ENCODE peak calls at places on chromosome 22, in five cellular contexts. V is H1, J is mesenchymal stem cell, I is H9, U is neuronal stem cell. P is an unnamed sample.

GRCh38 chr22:31625661-31626426 is 36.2 kb downstream of the PISD start:
- DNase-seq in V (no peak), J (no peak), I (peak), U (peak), P (no peak)

GRCh38 chr22:29144786-29145160 is 60.9 kb upstream of the EMID1 start:
- DNase-seq in V (no peak), J (no peak), I (no peak), U (no peak), P (no peak)

GRCh38 chr22:25174156-25174887 is 25.3 kb upstream of the CRYBB3 start:
- DNase-seq in V (no peak), J (no peak), I (no peak), U (no peak), P (no peak)

GRCh38 chr22:18091916-18092526 is 14.2 kb downstream of the PEX26 start:
- DNase-seq in V (no peak), J (no peak), I (no peak), U (no peak), P (no peak)

GRCh38 chr22:24037851-24038765 is 27.0 kb downstream of the CABIN1 start:
- DNase-seq in V (no peak), J (no peak), I (no peak), U (no peak), P (no peak)

GRCh38 chr22:42296381-42296853 is 26.0 kb upstream of the TCF20 start:
- DNase-seq in V (no peak), J (no peak), I (no peak), U (no peak), P (no peak)

GRCh38 chr22:20020533-20021195 is at the start of gene TANGO2:
- DNase-seq in V (peak), J (peak), I (peak), U (peak), P (peak)

GRCh38 chr22:45597460-45598192 is 74.0 kb upstream of the ATXN10 start:
- DNase-seq in V (no peak), J (no peak), I (no peak), U (no peak), P (no peak)

GRCh38 chr22:42697542-42698013 is 23.1 kb downstream of the A4GALT start:
- DNase-seq in V (no peak), J (peak), I (no peak), U (no peak), P (peak)

GRCh38 chr22:31098633-31099110 is 8.7 kb downstream of the SELENOM start:
- DNase-seq in V (no peak), J (no peak), I (peak), U (no peak), P (no peak)

GRCh38 chr22:50569041-50569459 is 6.3 kb upstream of the SYCE3 start:
- DNase-seq in V (no peak), J (no peak), I (no peak), U (no peak), P (no peak)

GRCh38 chr22:21055880-21056319 is 10.2 kb downstream of the LRRC74B start:
- DNase-seq in V (no peak), J (no peak), I (peak), U (no peak), P (no peak)

GRCh38 chr22:45768490-45768889 is 96.9 kb downstream of the ATXN10 start:
- DNase-seq in V (no peak), J (no peak), I (no peak), U (no peak), P (no peak)

GRCh38 chr22:25134028-25134427 is 65.6 kb upstream of the CRYBB3 start:
- DNase-seq in V (no peak), J (no peak), I (no peak), U (no peak), P (no peak)

GRCh38 chr22:49381595-49382450 is 445.9 kb downstream of the BRD1 start:
- DNase-seq in V (no peak), J (no peak), I (no peak), U (no peak), P (no peak)

GRCh38 chr22:46578824-46579561 is 41.2 kb upstream of the GRAMD4 start:
- DNase-seq in V (no peak), J (peak), I (peak), U (no peak), P (peak)

GRCh38 chr22:30113494-30113893 is 33.2 kb downstream of the HORMAD2 start:
- DNase-seq in V (no peak), J (no peak), I (no peak), U (no peak), P (no peak)

GRCh38 chr22:29842740-29843139 is 4.7 kb upstream of the ASCC2 start:
- DNase-seq in V (no peak), J (peak), I (no peak), U (no peak), P (peak)

GRCh38 chr22:42151924-42152635 is 21.5 kb upstream of the CYP2D6 start:
- DNase-seq in V (no peak), J (no peak), I (peak), U (no peak), P (peak)

GRCh38 chr22:27299181-27300085 is 502.1 kb downstream of the MN1 start:
- DNase-seq in V (no peak), J (no peak), I (no peak), U (no peak), P (no peak)
- H2BK12ac ChIP-seq in V (peak), J (no peak), I (no peak), U (no peak), P (no peak)

GRCh38 chr22:36541831-36542391 is 12.9 kb upstream of the EIF3D start:
- DNase-seq in V (no peak), J (peak), I (no peak), U (no peak), P (no peak)
- H2BK12ac ChIP-seq in V (peak), J (no peak), I (no peak), U (no peak), P (peak)

DNA sequence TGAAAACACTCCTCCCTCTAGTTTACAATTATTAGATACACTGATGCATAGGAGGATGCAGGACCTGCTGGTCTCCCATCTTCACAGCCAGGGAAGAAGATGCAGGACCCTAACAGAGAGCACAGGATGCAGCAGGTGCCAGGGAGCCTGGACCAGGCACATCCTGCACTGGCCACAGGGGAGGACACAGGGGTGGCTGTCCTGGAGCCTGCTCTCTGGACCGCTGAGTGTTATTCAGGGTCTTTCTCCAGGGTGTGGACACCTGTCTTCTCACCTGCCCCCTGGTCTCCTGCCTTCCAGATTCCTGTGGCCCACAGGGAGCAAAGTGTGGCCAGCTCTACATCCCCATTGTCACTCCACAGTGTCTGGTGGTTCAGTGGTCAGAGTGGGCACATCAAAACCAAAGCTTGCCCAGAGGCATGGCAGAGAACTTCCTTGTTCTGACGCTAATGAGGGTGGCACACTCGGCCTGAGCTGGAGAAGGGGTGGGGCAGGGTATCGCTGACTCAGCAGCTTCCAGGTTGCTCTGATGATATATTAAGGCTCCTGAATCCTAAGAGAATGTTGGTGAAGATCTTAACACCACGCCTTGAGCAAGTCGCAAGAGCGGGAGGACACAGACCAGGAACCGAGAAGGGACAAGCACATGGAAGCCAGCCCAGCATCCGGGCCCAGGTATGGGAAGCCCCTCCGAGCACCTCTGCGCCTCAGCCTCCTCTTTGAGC is at the start of gene APOBEC3A:
- DNase-seq in V (no peak), J (no peak), I (peak), U (no peak), P (no peak)
- H2BK12ac ChIP-seq in V (no peak), J (no peak), I (no peak), U (no peak), P (no peak)

DNA sequence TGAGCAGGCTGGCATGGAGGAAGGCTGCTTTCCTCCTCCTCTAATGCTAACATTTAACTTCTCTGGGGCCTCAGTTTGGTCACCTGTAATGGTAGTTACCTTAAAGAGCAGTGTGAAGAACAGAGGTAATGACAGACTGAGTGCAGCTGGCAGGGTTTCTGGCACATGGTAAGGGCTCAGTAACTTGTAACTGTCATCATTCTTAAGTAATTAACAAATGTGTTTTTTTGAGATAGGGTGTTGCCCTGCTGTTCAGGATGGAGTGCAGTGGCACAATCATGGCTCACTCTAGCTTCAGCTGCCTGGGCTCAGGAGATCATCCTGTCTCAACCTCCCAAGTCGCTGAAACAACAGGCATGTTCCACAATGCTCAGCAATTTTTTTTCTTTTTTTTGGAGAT is 242.0 kb upstream of the SYN3 start:
- DNase-seq in V (no peak), J (no peak), I (no peak), U (no peak), P (no peak)
- H2BK12ac ChIP-seq in V (no peak), J (no peak), I (no peak), U (no peak), P (no peak)

DNA sequence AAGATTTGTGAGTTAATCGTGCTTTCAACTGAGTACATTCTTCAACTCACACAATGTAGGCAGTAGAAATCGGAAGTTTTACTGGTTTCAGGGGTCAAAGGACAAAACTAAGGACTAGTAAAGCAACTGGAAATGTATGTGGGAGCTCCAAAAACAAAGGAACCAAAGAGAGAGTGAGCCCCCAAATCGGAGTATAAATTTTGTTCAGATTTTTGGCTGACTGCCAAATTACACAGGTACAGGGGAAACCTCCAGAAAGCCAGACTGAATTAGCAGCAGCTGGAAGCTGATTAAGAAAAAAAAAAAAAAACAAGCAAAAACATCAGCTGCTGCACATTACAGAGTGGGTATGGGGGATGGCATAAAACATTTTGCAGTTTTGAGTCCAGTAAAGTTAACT is 75.2 kb upstream of the GNAZ start:
- DNase-seq in V (no peak), J (no peak), I (no peak), U (no peak), P (no peak)
- H2BK12ac ChIP-seq in V (no peak), J (no peak), I (no peak), U (no peak), P (no peak)

GRCh38 chr22:36640106-36640672 is 63.4 kb downstream of the CACNG2 start:
- DNase-seq in V (no peak), J (no peak), I (no peak), U (no peak), P (no peak)

GRCh38 chr22:36636916-36637315 is 66.6 kb downstream of the CACNG2 start:
- DNase-seq in V (no peak), J (no peak), I (peak), U (no peak), P (no peak)

DNA sequence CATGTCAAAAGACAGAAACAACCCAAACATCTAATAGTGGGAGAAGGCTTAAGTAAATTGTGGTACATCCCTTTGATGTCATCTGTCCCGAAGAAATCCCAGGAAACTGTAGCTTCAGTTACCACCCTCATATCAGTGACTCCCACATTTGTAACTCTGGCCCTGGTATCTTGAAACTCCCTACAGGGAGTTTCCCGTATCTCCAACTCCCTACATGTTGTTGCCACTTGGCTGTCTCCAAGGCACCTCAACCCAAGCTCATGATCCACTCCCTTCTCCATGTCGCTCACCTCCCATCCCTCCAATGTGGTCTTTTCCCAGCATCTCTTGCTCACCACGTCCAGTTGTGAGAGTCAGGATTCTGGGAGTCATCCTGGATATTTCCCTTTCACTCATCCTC is 68.1 kb downstream of the CACNG2 start:
- DNase-seq in V (no peak), J (no peak), I (no peak), U (no peak), P (no peak)
- H2BK12ac ChIP-seq in V (no peak), J (no peak), I (no peak), U (no peak), P (no peak)

GRCh38 chr22:40668611-40669390 is 10.5 kb upstream of the MCHR1 start:
- DNase-seq in V (no peak), J (peak), I (no peak), U (no peak), P (peak)
- H2BK12ac ChIP-seq in V (no peak), J (no peak), I (no peak), U (no peak), P (peak)

GRCh38 chr22:43841742-43842141 is 20.6 kb downstream of the SULT4A1 start:
- DNase-seq in V (no peak), J (no peak), I (no peak), U (no peak), P (no peak)
- H2BK12ac ChIP-seq in V (no peak), J (no peak), I (no peak), U (no peak), P (no peak)